ENCODE peak calls at places on chromosomes 16 and 17, in six cellular contexts. W is thoracic aorta; V is CD4-positive, alpha-beta T cell; J is stomach; U is body of pancreas; N is DND-41. D is an unnamed sample. For H3K9me3, the result is how much of the 10 kb centered on the place peaks cover.

GRCh38 chr16:12732600-12732999 is 71.1 kb downstream of the CPPED1 start:
- DNase-seq in V (no peak), J (no peak), U (no peak), W (no peak), N (no peak), D (no peak)

GRCh38 chr16:49027420-49027819 is 254.2 kb downstream of the CBLN1 start:
- DNase-seq in N (no peak), V (no peak), J (no peak), U (no peak), W (no peak), D (no peak)

GRCh38 chr17:77089118-77089477 is 51.7 kb upstream of the SEC14L1 start:
- DNase-seq in U (peak), J (peak), W (no peak), N (no peak), V (no peak), D (no peak)

GRCh38 chr17:70242781-70243437 is 73.6 kb downstream of the KCNJ2 start:
- DNase-seq in U (no peak), J (no peak), V (no peak), W (no peak), N (no peak), D (no peak)

GRCh38 chr17:35019386-35020179 is 39.3 kb downstream of the LIG3 start:
- DNase-seq in U (no peak), V (no peak), N (no peak), W (no peak), J (no peak), D (no peak)

GRCh38 chr17:41844971-41845370 is 7.3 kb downstream of the KLHL10 start:
- DNase-seq in W (no peak), U (no peak), N (no peak), J (no peak), V (no peak), D (no peak)

GRCh38 chr16:61937646-61938045 is 98.6 kb downstream of the CDH8 start:
- DNase-seq in N (no peak), J (no peak), U (no peak), W (no peak), V (no peak), D (no peak)

GRCh38 chr16:12081048-12081404 is 104.5 kb downstream of the SNX29 start:
- DNase-seq in U (no peak), W (no peak), N (no peak), V (no peak), J (no peak), D (no peak)

GRCh38 chr16:83581994-83582747 is 225.6 kb upstream of the HSBP1 start:
- DNase-seq in U (no peak), W (no peak), V (no peak), N (no peak), J (no peak), D (no peak)

GRCh38 chr16:59611556-59611955 is 877.4 kb upstream of the GOT2 start:
- DNase-seq in V (no peak), U (no peak), N (no peak), W (no peak), J (no peak), D (no peak)

GRCh38 chr16:59612094-59612493 is 878.0 kb upstream of the GOT2 start:
- DNase-seq in V (no peak), W (no peak), U (no peak), J (no peak), N (no peak), D (no peak)

GRCh38 chr16:59614466-59615240 is 880.5 kb upstream of the GOT2 start:
- DNase-seq in W (no peak), N (no peak), V (no peak), J (no peak), U (no peak), D (no peak)
- H3K9me3 ChIP-seq in W (under half), N (under half), V (under half), J (under half), U (under half), D (under half)

GRCh38 chr16:5427571-5427970 is 330.0 kb upstream of the EEF2KMT start:
- DNase-seq in N (no peak), W (no peak), J (no peak), V (no peak), U (no peak), D (no peak)

GRCh38 chr16:5428932-5429331 is 331.3 kb upstream of the EEF2KMT start:
- DNase-seq in W (no peak), N (no peak), V (no peak), J (no peak), U (no peak), D (no peak)

GRCh38 chr16:5432166-5432565 is 334.6 kb upstream of the EEF2KMT start:
- DNase-seq in J (no peak), N (no peak), U (no peak), W (no peak), V (no peak), D (no peak)

DNA sequence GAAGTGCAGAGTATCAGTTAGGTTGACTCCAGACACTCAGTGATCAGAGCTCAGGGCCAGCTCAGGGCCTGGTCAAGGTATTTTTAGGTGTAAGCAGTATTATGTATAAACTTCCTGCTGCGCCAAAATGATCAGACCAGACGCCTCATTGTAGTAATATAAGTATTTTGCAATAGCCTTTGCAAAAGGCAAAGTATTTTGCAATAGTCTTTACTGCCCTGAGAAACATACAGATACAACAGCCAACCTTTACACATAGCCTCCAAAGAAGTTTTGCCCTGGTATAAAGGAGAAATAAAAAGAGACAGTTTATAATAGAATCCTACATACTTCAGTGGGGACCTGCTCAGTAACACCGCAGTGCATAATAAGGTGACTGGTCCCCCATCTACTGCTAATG is 333.0 kb upstream of the EEF2KMT start:
- DNase-seq in N (no peak), J (no peak), V (no peak), W (no peak), U (no peak), D (no peak)
- H3K9me3 ChIP-seq in N (under half), J (under half), V (under half), W (under half), U (under half), D (under half)

DNA sequence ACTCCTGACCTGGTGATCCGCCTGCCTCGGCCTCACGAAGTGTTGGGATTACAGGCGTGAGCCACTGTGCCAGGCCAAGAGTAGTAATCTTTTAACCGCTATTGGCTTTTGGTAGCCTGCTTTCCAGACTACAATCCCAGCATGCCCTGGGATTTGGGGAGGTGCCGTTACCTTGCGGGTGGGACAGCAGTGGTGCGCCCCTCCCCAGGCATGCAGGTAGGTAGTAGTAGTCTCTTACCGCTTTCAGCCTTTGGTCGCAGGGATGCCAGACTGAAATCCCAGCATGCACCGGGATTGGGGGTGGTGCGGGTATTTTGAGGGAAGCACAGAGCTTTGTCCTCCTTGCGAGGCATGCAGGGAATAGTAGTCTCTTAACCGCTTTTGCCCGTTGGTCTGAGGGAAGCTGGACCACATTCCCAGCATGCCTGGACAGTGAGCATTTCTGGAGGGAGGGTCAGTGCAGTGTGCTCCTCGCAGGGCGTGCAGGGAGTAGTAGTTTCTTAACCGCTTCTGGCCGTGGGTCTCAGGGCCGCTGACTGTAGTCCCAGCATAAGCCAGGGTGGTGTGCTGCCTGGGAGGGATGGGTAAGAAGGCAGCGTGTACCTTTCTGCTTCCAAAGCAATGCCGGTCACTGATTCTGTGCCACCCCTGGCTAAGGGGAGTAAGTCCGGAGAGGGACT is 1686.8 kb downstream of the TP53TG3F start:
- DNase-seq in N (no peak), U (no peak), J (no peak), V (no peak), W (no peak), D (no peak)
- H3K9me3 ChIP-seq in N (under half), U (under half), J (half or more), V (under half), W (under half), D (under half)

GRCh38 chr16:89685916-89686315 is 573 bp upstream of the CDK10 start:
- DNase-seq in W (no peak), V (no peak), J (no peak), U (no peak), N (no peak), D (no peak)
- H3K9me3 ChIP-seq in W (under half), V (under half), J (under half), U (under half), N (under half), D (under half)

DNA sequence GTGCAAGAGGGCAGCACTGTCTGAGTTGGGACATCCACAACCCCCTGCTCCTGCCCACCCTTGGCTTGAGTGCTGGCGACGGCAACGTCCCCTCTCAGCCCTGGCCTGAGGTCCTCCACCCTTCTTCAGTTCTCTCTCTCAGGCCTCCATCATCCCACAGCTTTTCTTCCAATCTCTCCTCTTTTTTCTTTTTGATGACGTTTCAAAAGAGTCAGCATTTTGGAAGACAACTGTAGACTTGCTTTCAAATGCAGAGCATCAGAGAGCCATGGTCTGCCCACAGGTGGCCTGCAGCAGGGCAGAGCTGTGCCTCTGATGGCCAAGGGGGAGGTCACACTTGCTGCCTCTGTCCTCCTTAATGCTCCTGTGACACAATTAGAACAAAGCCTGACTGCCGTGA is 775.4 kb downstream of the KCNJ18 start:
- DNase-seq in N (no peak), J (no peak), U (no peak), V (no peak), W (no peak), D (no peak)
- H3K9me3 ChIP-seq in N (under half), J (under half), U (under half), V (under half), W (under half), D (under half)

DNA sequence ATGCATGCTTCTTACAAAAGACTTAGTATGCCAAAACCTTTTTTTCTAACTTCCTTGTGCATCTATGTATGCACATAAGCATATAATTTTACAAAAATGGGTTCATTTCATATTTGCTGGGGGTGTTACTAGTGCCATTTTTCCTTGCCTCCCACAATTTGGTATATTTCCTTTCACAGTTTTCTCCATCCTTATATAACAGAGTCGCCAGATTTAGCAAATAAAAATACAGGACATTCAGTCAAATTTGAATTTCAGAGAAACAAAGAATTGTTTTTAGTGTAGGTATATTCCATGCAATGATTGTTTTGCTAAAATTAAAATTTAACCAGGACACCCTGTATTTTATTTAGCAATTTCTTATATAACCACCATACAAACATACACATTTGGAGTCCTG is 4.0 kb upstream of the FBXO39 start:
- DNase-seq in J (no peak), W (no peak), N (no peak), U (no peak), V (no peak), D (no peak)
- H3K9me3 ChIP-seq in J (under half), W (under half), N (under half), U (under half), V (half or more), D (under half)

D was measured in CD8-positive, alpha-beta memory T cell.